ENCODE peak calls at places on chromosomes 13 and 19, in seven cellular contexts. U, G, L, K, B, N and I are unnamed samples.

GRCh38 chr19:43784981-43785808 is 4.4 kb upstream of the KCNN4 start:
- DNase-seq in B (peak; percentile 92), K (peak; percentile 81), N (peak; percentile 64), U (peak; percentile 58), G (peak; percentile 78), L (peak; percentile 57), I (no peak)

GRCh38 chr19:16945364-16945714 is 56.5 kb downstream of the F2RL3 start:
- DNase-seq in B (no peak), N (no peak), U (no peak), K (no peak), G (no peak), L (no peak), I (no peak)

GRCh38 chr13:32745509-32745908 is 159.3 kb downstream of the PDS5B start:
- DNase-seq in U (no peak), K (no peak), N (no peak), L (no peak), B (no peak), G (no peak), I (no peak)

GRCh38 chr19:55210120-55210493 is 806 bp upstream of the PTPRH start:
- DNase-seq in K (peak; percentile 91), L (peak; percentile 90), U (peak; percentile 48), B (no peak), G (peak; percentile 71), N (no peak), I (no peak)

GRCh38 chr19:36441339-36441738 is 22.9 kb upstream of the ZFP82 start:
- DNase-seq in L (no peak), N (no peak), U (no peak), G (no peak), B (no peak), K (no peak), I (no peak)

GRCh38 chr19:55581145-55581827 is 638 bp upstream of the ZNF579 start:
- DNase-seq in U (peak; percentile 40), K (no peak), L (no peak), B (peak; percentile 77), G (no peak), N (peak; percentile 75), I (no peak)

GRCh38 chr19:16587031-16588023 is 15.1 kb upstream of the SLC35E1 start:
- DNase-seq in B (peak; percentile 32), U (no peak), K (no peak), N (no peak), L (peak; percentile 59), G (no peak), I (no peak)

GRCh38 chr19:8494158-8494557 is 8.3 kb downstream of the PRAM1 start:
- DNase-seq in B (peak; percentile 39), G (no peak), L (no peak), N (no peak), U (no peak), K (no peak), I (no peak)

GRCh38 chr19:47124937-47125668 is 5.5 kb upstream of the SAE1 start:
- DNase-seq in U (no peak), L (peak; percentile 47), N (no peak), G (peak; percentile 83), K (peak; percentile 86), B (peak; percentile 96), I (no peak)

GRCh38 chr19:40603719-40604646 is 2.8 kb downstream of the LTBP4 start:
- DNase-seq in K (peak; percentile 99), B (peak; percentile 100), L (peak; percentile 95), U (peak; percentile 99), G (peak; percentile 100), N (peak; percentile 97), I (peak; percentile 99)

GRCh38 chr13:85525411-85525810 is 273.8 kb downstream of the SLITRK6 start:
- DNase-seq in N (no peak), U (no peak), L (no peak), G (no peak), K (no peak), B (no peak), I (no peak)

GRCh38 chr19:11420894-11421606 is 1.9 kb upstream of the RGL3 start:
- DNase-seq in L (no peak), B (peak; percentile 86), K (no peak), U (no peak), G (no peak), N (peak; percentile 86), I (no peak)

GRCh38 chr13:22789027-22789593 is 391.7 kb upstream of the SGCG start:
- DNase-seq in N (no peak), B (peak; percentile 5), K (no peak), L (no peak), U (no peak), G (no peak), I (no peak)

GRCh38 chr19:57583104-57583520 is 833 bp upstream of the ZIK1 start:
- DNase-seq in B (no peak), L (no peak), K (no peak), G (no peak), U (no peak), N (no peak), I (no peak)

GRCh38 chr13:71789952-71790351 is 77.1 kb downstream of the DACH1 start:
- DNase-seq in B (no peak), K (no peak), U (no peak), N (no peak), L (peak; percentile 22), G (no peak), I (no peak)

GRCh38 chr13:112825875-112826274 is 136.0 kb downstream of the ATP11A start:
- DNase-seq in G (no peak), K (no peak), L (no peak), U (no peak), B (no peak), N (no peak), I (no peak)

GRCh38 chr19:3658823-3659745 is 32.5 kb upstream of the CACTIN start:
- DNase-seq in U (no peak), L (no peak), B (no peak), K (no peak), G (no peak), N (no peak), I (no peak)

GRCh38 chr19:3656747-3657394 is 30.3 kb upstream of the CACTIN start:
- DNase-seq in U (no peak), G (no peak), B (no peak), L (no peak), N (no peak), K (no peak), I (no peak)

GRCh38 chr19:3659746-3660112 is 33.1 kb upstream of the CACTIN start:
- DNase-seq in N (no peak), G (no peak), B (no peak), U (no peak), K (no peak), L (no peak), I (no peak)

GRCh38 chr19:3657395-3657769 is 30.8 kb upstream of the CACTIN start:
- DNase-seq in B (no peak), K (no peak), N (no peak), G (no peak), U (no peak), L (no peak), I (no peak)

DNA sequence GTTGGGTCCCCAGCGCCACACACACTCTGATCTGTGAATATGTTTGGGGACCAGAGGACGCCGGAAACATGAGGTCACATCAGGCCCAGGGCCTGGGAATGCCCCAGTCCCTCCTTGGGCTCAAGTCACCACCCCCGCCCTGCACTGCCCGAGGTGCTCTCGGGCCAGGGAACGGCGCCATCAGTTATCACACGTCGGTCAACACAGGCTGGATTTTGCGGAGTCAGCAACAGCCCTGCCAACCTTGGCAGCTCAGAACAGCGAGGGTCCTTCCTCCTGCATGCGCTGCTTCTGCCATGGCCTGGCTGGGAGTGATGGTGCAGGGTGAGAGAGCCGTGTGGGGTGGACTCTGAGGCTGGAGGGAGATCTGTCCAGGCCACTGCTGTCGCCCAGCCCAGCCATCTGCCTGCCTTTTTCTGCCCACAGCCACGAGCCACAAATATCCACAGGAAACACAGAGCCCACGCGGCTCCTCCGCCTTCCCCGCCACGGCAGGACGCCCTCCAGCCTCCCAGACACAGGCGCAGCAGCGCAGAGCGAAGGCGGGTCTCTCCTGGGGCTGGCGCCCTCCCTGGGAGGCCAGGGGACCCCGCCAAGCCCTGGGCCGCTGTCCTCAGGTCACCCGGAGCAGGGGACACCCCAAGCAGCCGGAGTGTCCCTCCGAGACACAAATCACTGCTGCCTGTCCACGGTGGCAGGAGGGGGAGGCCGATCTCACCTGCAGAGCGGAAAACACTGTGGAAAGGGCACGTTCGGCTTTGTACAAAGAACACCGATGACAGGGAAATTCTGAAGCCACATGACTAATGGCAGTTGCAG is 31.6 kb upstream of the CACTIN start:
- DNase-seq in K (no peak), N (no peak), B (no peak), U (peak; percentile 88), G (no peak), L (no peak), I (no peak)
- H3K27ac ChIP-seq in K (no peak overlapping the region), N (no peak overlapping the region), B (no peak overlapping the region), U (no peak overlapping the region), G (no peak overlapping the region), L (no peak overlapping the region), I (no peak overlapping the region)

DNA sequence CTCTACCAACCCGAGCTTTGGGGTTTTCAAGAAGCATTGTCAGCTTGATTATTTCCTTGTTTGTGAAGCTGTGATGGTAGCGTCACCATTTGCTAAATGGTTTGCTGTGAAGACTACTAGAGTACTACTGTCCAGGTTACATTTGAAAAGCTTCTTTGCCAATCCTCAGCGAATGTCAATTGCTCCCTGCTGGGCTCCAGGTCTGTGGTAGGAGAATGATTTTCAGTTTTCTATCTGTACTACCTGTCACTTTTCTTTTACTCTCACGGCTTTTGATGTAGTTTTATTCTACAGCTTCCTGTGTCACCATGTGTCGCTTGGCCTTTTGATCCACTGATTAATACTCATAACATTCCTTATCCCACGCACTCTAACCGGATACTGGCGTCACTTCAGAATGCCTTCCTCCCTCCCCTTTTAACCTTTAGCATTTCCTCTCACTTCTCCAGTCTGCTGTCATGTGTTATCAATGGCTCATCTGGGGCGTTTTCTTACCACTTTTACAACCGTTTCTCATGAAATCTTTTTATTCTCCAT is 7.5 kb upstream of the GPR183 start:
- DNase-seq in L (peak; percentile 94), G (peak; percentile 35), N (no peak), B (no peak), K (no peak), U (no peak), I (no peak)
- H3K27ac ChIP-seq in L (peak overlapping the region; percentile 95), G (peak overlapping the region; percentile 54), N (no peak overlapping the region), B (no peak overlapping the region), K (no peak overlapping the region), U (peak overlapping the region; percentile 47), I (no peak overlapping the region)

GRCh38 chr13:39186205-39186880 is 148.1 kb downstream of the NHLRC3 start:
- DNase-seq in U (no peak), K (no peak), B (no peak), L (no peak), N (no peak), G (no peak), I (no peak)

GRCh38 chr13:39185326-39185725 is 147.1 kb downstream of the NHLRC3 start:
- DNase-seq in N (no peak), B (no peak), L (no peak), G (no peak), U (no peak), K (no peak), I (no peak)

DNA sequence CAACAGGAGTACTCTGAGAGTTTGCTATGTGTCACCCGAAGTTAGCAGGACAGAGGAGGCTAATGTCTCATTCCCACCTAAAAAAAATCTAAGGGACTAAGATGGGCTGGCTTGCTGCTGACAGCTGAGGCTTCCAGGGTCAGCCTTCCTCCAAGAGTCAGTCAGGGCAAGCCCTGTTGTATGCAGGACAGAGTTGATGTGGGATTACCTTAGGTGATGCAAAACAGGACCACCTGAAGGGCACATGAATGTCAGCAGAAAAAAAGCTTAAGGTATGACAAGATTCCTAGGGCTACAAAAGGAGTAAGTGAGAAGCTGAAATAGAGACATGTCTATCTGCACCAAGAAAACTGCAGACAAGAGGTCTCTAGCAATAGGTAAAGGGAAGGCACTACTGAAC is 151.5 kb downstream of the NHLRC3 start:
- DNase-seq in B (peak; percentile 30), U (no peak), L (no peak), K (no peak), G (no peak), N (no peak), I (no peak)
- H3K27ac ChIP-seq in B (no peak overlapping the region), U (no peak overlapping the region), L (no peak overlapping the region), K (no peak overlapping the region), G (no peak overlapping the region), N (no peak overlapping the region), I (no peak overlapping the region)

GRCh38 chr13:111575276-111575675 is 254.8 kb downstream of the TEX29 start:
- DNase-seq in B (no peak), G (no peak), L (no peak), K (no peak), N (no peak), U (no peak), I (no peak)
- H3K27ac ChIP-seq in B (no peak overlapping the region), G (no peak overlapping the region), L (no peak overlapping the region), K (no peak overlapping the region), N (no peak overlapping the region), U (no peak overlapping the region), I (no peak overlapping the region)